ENCODE peak calls at places on chromosome 5, in four cellular contexts. K is GM12878, R is GM12891, L is K562. E is an unnamed sample.

GRCh38 chr5:74040065-74040551 is 414.1 kb downstream of the ARHGEF28 start:
- DNase-seq in K (no peak), R (no peak), L (no peak), E (no peak)

GRCh38 chr5:178375348-178375747 is 142.7 kb upstream of the PHYKPL start:
- DNase-seq in K (no peak), R (no peak), L (no peak), E (no peak)

GRCh38 chr5:157390179-157390923 is 69.7 kb upstream of the NIPAL4 start:
- DNase-seq in K (no peak), R (no peak), L (no peak), E (no peak)

GRCh38 chr5:56211298-56211865 is 21.7 kb downstream of the ANKRD55 start:
- DNase-seq in K (no peak), R (no peak), L (no peak), E (no peak)

GRCh38 chr5:39570418-39571027 is 145.7 kb upstream of the DAB2 start:
- DNase-seq in K (no peak), R (no peak), L (peak), E (no peak)

GRCh38 chr5:98248949-98249348 is 524.5 kb upstream of the RGMB start:
- DNase-seq in K (no peak), R (no peak), L (no peak), E (no peak)

GRCh38 chr5:117295941-117296340 is 721.3 kb upstream of the SEMA6A start:
- DNase-seq in K (no peak), R (no peak), L (no peak), E (no peak)

GRCh38 chr5:134252671-134253070 is 26.8 kb upstream of the PPP2CA start:
- DNase-seq in K (no peak), R (no peak), L (no peak), E (no peak)

GRCh38 chr5:179139936-179140235 is 79.7 kb downstream of the ZNF354C start:
- DNase-seq in K (no peak), R (no peak), L (no peak), E (no peak)

GRCh38 chr5:170269579-170269978 is 28.0 kb downstream of the LCP2 start:
- DNase-seq in K (no peak), R (no peak), L (no peak), E (peak)

GRCh38 chr5:141681695-141682641 is at the start of gene ARAP3:
- DNase-seq in K (no peak), R (no peak), L (peak), E (peak)

GRCh38 chr5:170220196-170220595 is 12.6 kb upstream of the C5orf58 start:
- DNase-seq in K (no peak), R (no peak), L (no peak), E (no peak)

GRCh38 chr5:78811121-78811832 is 162.7 kb upstream of the LHFPL2 start:
- DNase-seq in K (no peak), R (no peak), L (no peak), E (no peak)

GRCh38 chr5:59559323-59559722 is 334.2 kb downstream of the PDE4D start:
- DNase-seq in K (no peak), R (no peak), L (no peak), E (no peak)

GRCh38 chr5:135491552-135492318 is 39.6 kb upstream of the TIFAB start:
- DNase-seq in K (no peak), R (no peak), L (no peak), E (no peak)

GRCh38 chr5:157740211-157740610 is 3.3 kb upstream of the LSM11 start:
- DNase-seq in K (no peak), R (peak), L (peak), E (no peak)

GRCh38 chr5:122313001-122313402 is 965 bp downstream of the SNCAIP start:
- DNase-seq in K (no peak), R (no peak), L (no peak), E (no peak)

GRCh38 chr5:27336817-27337216 is 298.4 kb upstream of the CDH9 start:
- DNase-seq in K (no peak), R (no peak), L (no peak), E (no peak)

GRCh38 chr5:6845856-6846255 is 132.6 kb downstream of the TENT4A start:
- DNase-seq in K (no peak), R (no peak), L (no peak), E (no peak)

GRCh38 chr5:135546014-135546413 is 10.2 kb upstream of the NEUROG1 start:
- DNase-seq in K (no peak), R (no peak), L (no peak), E (no peak)

GRCh38 chr5:14871084-14871572 is 450 bp downstream of the ANKH start:
- DNase-seq in K (no peak), R (peak), L (peak), E (no peak)

GRCh38 chr5:179887802-179888201 is 19.9 kb downstream of the TBC1D9B start:
- DNase-seq in K (no peak), R (no peak), L (no peak), E (no peak)

GRCh38 chr5:2899311-2899710 is 147.8 kb upstream of the IRX2 start:
- DNase-seq in K (no peak), R (no peak), L (no peak), E (no peak)

GRCh38 chr5:33766023-33766422 is 125.8 kb downstream of the ADAMTS12 start:
- DNase-seq in K (no peak), R (no peak), L (no peak), E (no peak)
- TF ChIP-seq SPI1 in K (no peak), R (no peak), L (no peak), E (no peak)

GRCh38 chr5:1827410-1828397 is 26.5 kb downstream of the NDUFS6 start:
- DNase-seq in K (no peak), R (no peak), L (peak), E (no peak)
- TF ChIP-seq SPI1 in K (no peak), R (no peak), L (no peak), E (no peak)

DNA sequence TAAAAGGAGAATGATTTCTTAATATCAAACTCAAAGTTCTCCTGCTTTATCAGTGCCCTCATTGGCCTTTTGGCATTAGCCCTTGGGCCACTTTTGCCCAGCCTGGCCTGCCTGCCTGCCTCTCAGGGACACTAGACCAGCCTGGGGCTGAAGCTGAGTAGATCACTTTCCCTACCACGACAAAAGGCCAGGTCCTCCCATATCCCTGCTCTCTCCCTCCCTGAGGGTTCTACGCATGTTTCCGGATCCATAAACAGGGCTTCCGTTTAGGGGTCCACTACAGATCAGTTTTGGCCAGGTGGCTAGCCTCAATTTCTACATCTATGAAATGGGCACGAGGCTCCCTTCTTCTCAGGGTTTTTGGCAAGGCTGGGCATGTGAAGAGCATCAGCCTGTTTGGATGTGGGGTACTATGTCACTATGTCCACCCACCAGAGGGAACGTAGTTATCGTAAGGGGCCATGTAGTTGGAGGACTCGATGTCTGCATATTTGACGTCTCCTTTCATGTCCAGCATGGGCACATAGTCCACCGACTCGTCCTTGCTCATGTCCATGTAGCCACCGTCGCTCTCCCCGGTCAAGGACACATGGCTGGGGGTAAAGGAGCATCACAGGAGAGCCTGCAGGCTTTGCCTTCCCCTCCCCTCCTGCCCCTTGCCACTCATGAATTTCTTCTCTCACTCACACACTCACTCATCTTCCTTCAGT is 34.0 kb downstream of the PDGFRB start:
- DNase-seq in K (no peak), R (no peak), L (no peak), E (no peak)
- TF ChIP-seq SPI1 in K (no peak), R (no peak), L (no peak), E (no peak)

GRCh38 chr5:131634996-131635754 is at the start of gene RAPGEF6:
- DNase-seq in K (peak), R (peak), L (peak), E (peak)

GRCh38 chr5:131637694-131638093 is 2.7 kb upstream of the RAPGEF6 start:
- DNase-seq in K (no peak), R (no peak), L (no peak), E (no peak)

GRCh38 chr5:131634666-131634995 is 398 bp downstream of the RAPGEF6 start:
- DNase-seq in K (no peak), R (no peak), L (peak), E (peak)

GRCh38 chr5:131633830-131634229 is 1.2 kb downstream of the RAPGEF6 start:
- DNase-seq in K (no peak), R (no peak), L (no peak), E (no peak)

DNA sequence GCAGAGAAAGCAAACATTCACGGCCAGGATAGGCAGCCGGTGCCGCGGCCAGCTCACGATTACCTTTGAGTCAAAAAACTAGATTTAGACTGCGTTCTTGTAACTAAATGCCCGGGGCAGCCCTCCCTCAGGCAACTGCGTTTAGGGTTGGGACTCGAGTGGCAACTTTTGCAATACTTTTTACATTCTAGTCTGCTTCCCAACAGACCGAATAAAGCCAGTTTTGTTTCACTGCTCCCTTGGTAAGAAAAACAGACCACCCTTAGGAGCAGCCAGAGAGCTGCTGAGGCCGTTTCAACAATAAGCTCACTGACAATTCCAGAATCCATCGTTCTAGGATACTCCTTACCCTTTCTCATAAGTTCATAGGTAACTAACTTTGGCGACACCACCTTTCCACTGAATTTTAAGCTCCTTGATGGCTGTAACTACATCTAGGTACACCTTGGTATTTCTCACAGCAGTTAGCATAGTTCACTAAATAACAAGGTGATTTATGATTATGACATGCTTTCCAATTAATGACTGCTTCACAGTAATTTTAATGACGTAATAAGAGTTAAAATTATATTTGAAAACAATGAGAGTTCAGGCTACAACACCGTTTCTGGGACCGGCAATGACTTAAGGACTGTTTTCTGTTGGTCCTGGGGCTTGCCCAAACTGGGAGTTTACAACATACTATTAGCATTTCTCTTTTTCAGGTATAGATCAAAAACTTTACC is 888 bp upstream of the RAPGEF6 start:
- DNase-seq in K (peak), R (no peak), L (peak), E (no peak)
- TF ChIP-seq SPI1 in K (no peak), R (no peak), L (no peak), E (peak)

DNA sequence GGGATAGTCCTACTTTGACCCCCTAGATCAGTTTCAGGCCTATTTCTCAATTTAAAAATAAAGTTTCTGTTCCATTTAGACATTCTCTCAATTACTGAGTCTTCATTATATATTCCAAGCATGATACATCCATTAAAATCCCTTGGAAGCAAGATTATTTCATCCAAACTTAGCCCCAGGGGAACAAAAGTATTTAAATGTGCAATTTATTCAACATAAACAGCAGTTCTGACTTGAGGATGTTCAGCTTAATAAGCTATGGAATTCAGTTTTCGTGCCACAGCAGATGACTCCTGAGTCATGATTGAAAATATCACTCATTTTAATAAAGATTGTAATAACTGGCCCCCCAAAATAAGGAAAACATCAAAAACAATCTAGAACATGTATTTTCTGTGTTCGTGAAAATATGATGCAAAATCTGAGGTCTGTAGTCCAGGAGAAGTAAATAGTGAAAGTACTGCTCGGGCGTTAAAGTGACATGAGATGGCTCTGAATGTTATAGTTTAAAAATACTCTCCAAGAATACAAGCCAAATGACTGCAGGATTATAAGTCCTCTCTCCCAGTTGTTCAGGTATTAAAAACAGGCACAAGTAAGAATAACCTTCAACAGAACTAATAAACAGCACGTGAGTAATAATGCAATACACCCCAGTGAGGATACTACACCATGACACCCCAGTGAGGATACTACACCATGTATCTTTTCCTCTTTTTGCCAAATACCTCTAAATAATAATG is 67.1 kb downstream of the RETREG1 start:
- DNase-seq in K (no peak), R (no peak), L (no peak), E (no peak)
- TF ChIP-seq SPI1 in K (no peak), R (no peak), L (no peak), E (no peak)

GRCh38 chr5:144275329-144275728 is 104.7 kb downstream of the KCTD16 start:
- DNase-seq in K (no peak), R (no peak), L (no peak), E (no peak)
- TF ChIP-seq SPI1 in K (peak), R (peak), L (no peak), E (no peak)

GRCh38 chr5:181131514-181131913 is 545 bp upstream of the OR2V1 start:
- DNase-seq in K (no peak), R (no peak), L (no peak), E (no peak)
- TF ChIP-seq SPI1 in K (no peak), R (no peak), L (peak), E (no peak)

DNA sequence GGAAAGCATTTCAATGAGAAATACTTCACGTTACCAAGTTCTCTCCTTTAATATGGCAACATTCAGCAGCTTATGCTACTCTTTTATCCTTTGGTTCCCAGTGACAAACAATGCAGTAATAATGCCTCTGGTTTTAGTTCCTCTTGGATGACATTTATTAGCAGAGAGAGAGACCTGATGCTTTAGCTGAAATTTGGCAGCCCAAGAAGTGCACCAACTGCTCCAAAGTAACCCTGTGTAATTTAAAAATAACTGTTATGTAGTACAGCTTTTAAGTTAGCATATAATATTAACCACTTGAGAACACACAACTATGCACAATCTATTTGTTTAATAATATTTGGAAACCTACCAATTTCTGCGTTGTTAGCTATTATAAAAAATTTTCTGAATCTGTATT is 21.8 kb downstream of the PANK3 start:
- DNase-seq in K (no peak), R (no peak), L (no peak), E (no peak)
- TF ChIP-seq SPI1 in K (no peak), R (no peak), L (no peak), E (no peak)